ENCODE peak calls at places on chromosome 2, in nine cellular contexts. Y, Z, I, A, M, T, K, G and L are unnamed samples.

GRCh38 chr2:54482725-54483124 is 26.6 kb downstream of the SPTBN1 start:
- DNase-seq in Y (peak; percentile 65), Z (no peak), I (peak; percentile 78), A (peak; percentile 96), M (no peak), T (peak; percentile 45), K (peak; percentile 85), G (no peak), L (peak; percentile 70)

GRCh38 chr2:230671117-230671516 is 41.5 kb upstream of the CAB39 start:
- DNase-seq in Y (no peak), Z (peak; percentile 65), I (peak; percentile 66), A (peak; percentile 53), M (no peak), T (no peak), K (no peak), G (no peak), L (no peak)

GRCh38 chr2:75403991-75404428 is 156.7 kb downstream of the EVA1A start:
- DNase-seq in Y (no peak), Z (peak; percentile 54), I (peak; percentile 35), A (peak; percentile 69), M (no peak), T (no peak), K (peak; percentile 76), G (no peak), L (no peak)

GRCh38 chr2:216116418-216116817 is 7.3 kb downstream of the XRCC5 start:
- DNase-seq in Y (no peak), Z (no peak), I (no peak), A (no peak), M (no peak), T (no peak), K (no peak), G (no peak), L (no peak)

GRCh38 chr2:190459881-190460280 is 51.7 kb downstream of the MFSD6 start:
- DNase-seq in Y (no peak), Z (no peak), I (no peak), A (no peak), M (no peak), T (no peak), K (no peak), G (no peak), L (no peak)

GRCh38 chr2:205237524-205237923 is 444.8 kb upstream of the NRP2 start:
- DNase-seq in Y (no peak), Z (no peak), I (no peak), A (no peak), M (no peak), T (no peak), K (no peak), G (no peak), L (no peak)

GRCh38 chr2:187453078-187453641 is 5.1 kb upstream of the CALCRL start:
- DNase-seq in Y (no peak), Z (peak; percentile 39), I (no peak), A (peak; percentile 54), M (no peak), T (no peak), K (peak; percentile 64), G (no peak), L (no peak)

GRCh38 chr2:23381084-23381483 is 3.9 kb upstream of the KLHL29 start:
- DNase-seq in Y (peak; percentile 48), Z (no peak), I (peak; percentile 86), A (peak; percentile 70), M (no peak), T (peak; percentile 49), K (peak; percentile 82), G (no peak), L (peak; percentile 77)

DNA sequence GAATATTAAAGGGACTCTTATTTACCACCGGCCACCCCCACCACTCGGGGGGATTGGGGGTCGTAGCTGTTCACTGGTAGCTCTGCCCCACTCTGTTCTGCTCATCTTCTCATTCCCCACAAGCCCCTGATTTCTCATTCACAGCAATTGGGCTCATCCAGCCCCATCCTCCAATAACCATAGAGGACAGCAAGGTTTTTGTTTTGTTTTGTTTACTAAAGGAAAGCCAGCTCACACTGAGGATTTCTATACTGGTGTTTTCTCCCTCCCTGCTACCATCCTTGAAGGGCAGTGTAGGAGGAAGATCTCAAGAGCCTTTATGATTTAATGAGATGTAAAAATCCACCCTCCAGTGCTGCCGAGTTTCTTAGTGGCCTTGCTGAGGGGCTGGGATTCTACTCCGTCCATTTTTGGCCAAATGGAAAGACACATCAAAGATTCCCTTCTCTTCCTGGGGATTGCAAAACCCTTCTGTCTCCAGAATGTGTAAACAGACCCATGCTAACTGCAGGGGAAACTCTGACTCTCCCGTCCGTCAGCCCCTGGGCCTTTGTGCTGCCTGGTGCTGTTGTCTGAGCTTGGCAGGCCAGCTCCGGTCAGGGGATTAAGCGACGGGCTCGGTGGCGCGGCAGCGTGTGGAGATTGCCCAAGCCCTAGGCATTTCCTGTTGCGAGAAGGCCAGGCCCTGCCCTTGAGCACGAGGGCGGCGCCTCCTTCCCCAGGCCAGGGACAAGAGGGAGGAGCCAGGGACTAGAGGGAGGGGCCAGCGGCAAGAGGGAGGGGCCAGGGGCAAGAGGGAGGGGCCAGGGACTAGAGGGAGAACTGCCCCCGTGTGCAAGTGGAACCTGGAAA is 165.0 kb downstream of the ANTXR1 start:
- DNase-seq in Y (peak; percentile 97), Z (no peak), I (peak; percentile 71), A (peak; percentile 97), M (peak; percentile 81), T (peak; percentile 79), K (peak; percentile 99), G (peak; percentile 87), L (peak; percentile 97)
- H3K4me3 ChIP-seq in Y (peak overlapping the region; percentile 3), Z (no peak overlapping the region), I (no peak overlapping the region), A (peak overlapping the region; percentile 37), M (no peak overlapping the region), T (peak overlapping the region; percentile 41), K (no peak overlapping the region), G (peak overlapping the region; percentile 17), L (peak overlapping the region; percentile 31)

GRCh38 chr2:30433902-30434301 is 13.1 kb upstream of the LCLAT1 start:
- DNase-seq in Y (no peak), Z (no peak), I (no peak), A (no peak), M (no peak), T (no peak), K (peak; percentile 41), G (no peak), L (no peak)

GRCh38 chr2:30439879-30440278 is 7.2 kb upstream of the LCLAT1 start:
- DNase-seq in Y (no peak), Z (no peak), I (no peak), A (no peak), M (no peak), T (no peak), K (no peak), G (no peak), L (no peak)

GRCh38 chr2:30437809-30438548 is 9.1 kb upstream of the LCLAT1 start:
- DNase-seq in Y (no peak), Z (no peak), I (no peak), A (no peak), M (no peak), T (no peak), K (no peak), G (no peak), L (no peak)

GRCh38 chr2:30436859-30437435 is 10.1 kb upstream of the LCLAT1 start:
- DNase-seq in Y (no peak), Z (no peak), I (no peak), A (peak; percentile 51), M (no peak), T (no peak), K (no peak), G (no peak), L (no peak)

GRCh38 chr2:30434708-30435107 is 12.3 kb upstream of the LCLAT1 start:
- DNase-seq in Y (no peak), Z (no peak), I (no peak), A (no peak), M (no peak), T (no peak), K (no peak), G (no peak), L (no peak)
- H3K4me3 ChIP-seq in Y (no peak overlapping the region), Z (no peak overlapping the region), I (no peak overlapping the region), A (no peak overlapping the region), M (no peak overlapping the region), T (no peak overlapping the region), K (no peak overlapping the region), G (no peak overlapping the region), L (no peak overlapping the region)

DNA sequence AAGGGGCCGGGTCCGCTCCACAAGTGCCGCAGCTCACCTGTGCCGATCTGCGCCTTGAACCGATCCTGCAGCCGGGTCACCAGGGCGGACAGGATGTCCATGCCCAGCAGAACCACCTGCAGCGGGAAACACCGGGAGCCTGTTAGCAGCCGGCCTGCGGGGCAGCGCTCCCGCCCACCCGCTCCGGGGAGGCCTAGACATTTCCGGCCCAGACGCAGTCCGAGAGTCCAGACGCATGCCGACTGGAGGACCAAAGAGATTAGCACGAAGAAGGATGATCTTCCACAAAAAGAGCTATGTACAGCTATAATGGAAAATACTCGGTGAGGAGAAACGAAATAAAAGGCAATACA is 494 bp upstream of the RNU4ATAC start:
- DNase-seq in Y (peak; percentile 54), Z (no peak), I (peak; percentile 81), A (peak; percentile 84), M (peak; percentile 83), T (peak; percentile 22), K (peak; percentile 76), G (peak; percentile 71), L (peak; percentile 85)
- H3K4me3 ChIP-seq in Y (peak overlapping the region; percentile 74), Z (peak overlapping the region; percentile 88), I (peak overlapping the region; percentile 70), A (peak overlapping the region; percentile 84), M (peak overlapping the region; percentile 54), T (peak overlapping the region; percentile 84), K (peak overlapping the region; percentile 77), G (peak overlapping the region; percentile 85), L (peak overlapping the region; percentile 89)

GRCh38 chr2:232926448-232927040 is 56.5 kb downstream of the SNORC start:
- DNase-seq in Y (no peak), Z (no peak), I (no peak), A (no peak), M (no peak), T (no peak), K (no peak), G (no peak), L (no peak)

GRCh38 chr2:232929303-232930123 is 59.4 kb downstream of the SNORC start:
- DNase-seq in Y (no peak), Z (no peak), I (no peak), A (no peak), M (no peak), T (no peak), K (no peak), G (no peak), L (no peak)

GRCh38 chr2:232927793-232928563 is 57.9 kb downstream of the SNORC start:
- DNase-seq in Y (no peak), Z (no peak), I (no peak), A (peak; percentile 26), M (no peak), T (no peak), K (no peak), G (no peak), L (no peak)

GRCh38 chr2:232927041-232927792 is 57.2 kb downstream of the SNORC start:
- DNase-seq in Y (no peak), Z (no peak), I (peak; percentile 25), A (peak; percentile 35), M (no peak), T (no peak), K (no peak), G (no peak), L (peak; percentile 47)

DNA sequence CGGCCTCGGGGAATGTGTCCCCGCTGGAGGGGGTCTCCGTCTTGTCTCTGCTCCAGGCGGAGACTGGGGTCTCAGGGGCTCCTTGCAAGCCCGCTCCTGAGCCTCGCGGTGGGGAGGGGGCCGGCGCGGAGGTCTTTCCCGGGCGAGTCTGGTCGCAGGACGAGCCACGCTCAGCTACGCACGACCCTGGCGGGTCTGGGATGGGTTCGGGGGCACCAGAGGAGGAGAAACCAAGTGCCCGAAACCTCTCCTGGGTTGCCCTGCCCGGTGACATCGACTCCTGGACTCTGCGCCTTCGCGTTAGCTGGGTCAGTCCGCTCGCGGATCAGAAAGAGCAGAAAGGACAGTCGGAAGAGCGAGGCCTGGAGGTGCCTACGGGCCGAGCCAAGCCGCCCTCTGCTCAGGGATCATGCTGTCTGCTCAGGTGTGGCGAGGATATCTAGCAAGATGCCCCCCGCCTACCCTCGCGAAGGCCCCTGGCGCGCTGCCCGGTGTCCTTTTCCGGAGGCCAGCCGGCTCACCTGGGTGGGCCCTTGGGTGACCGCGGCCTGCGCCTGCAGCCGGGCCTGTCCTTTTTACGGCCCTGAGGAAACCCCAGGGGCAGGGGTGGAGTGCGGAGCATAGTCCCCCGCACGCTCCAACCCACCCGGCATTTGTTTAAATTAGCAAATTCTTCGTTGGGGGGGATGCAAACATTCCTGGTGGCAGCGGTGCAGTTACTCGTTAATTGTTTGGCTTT is 58.7 kb downstream of the SNORC start:
- DNase-seq in Y (no peak), Z (no peak), I (no peak), A (no peak), M (no peak), T (no peak), K (no peak), G (no peak), L (no peak)
- H3K4me3 ChIP-seq in Y (no peak overlapping the region), Z (no peak overlapping the region), I (no peak overlapping the region), A (no peak overlapping the region), M (peak overlapping the region; percentile 22), T (peak overlapping the region; percentile 23), K (no peak overlapping the region), G (peak overlapping the region; percentile 52), L (peak overlapping the region; percentile 45)